ENCODE peak calls at places on chromosomes 7 and 10, in nine cellular contexts. One of them, this sample, is unnamed.

GRCh38 chr7:96219382-96220130 is 102.3 kb downstream of the SLC25A13 start:
- DNase-seq in left lung: no peak
- DNase-seq in dermis microvascular lymphatic vessel endothelial cell: peak; percentile 22
- DNase-seq in Calu3: no peak
- DNase-seq in activated T-cell treated with anti-CD3 and anti-CD28 coated beads, Interleukin-2, amount 50 U/mL, for 72 hours: no peak
- DNase-seq in activated CD4-positive, CD25-positive, alpha-beta regulatory T cell: no peak
- DNase-seq in AG08396: peak; percentile 43
- DNase-seq in HTR-8/SVneo: no peak
- DNase-seq in M059J: peak; percentile 93
- DNase-seq in this sample: peak; percentile 12

GRCh38 chr7:24788075-24788474 is 30.8 kb upstream of the GSDME start:
- DNase-seq in HTR-8/SVneo: no peak
- DNase-seq in activated CD4-positive, CD25-positive, alpha-beta regulatory T cell: no peak
- DNase-seq in Calu3: no peak
- DNase-seq in activated T-cell treated with anti-CD3 and anti-CD28 coated beads, Interleukin-2, amount 50 U/mL, for 72 hours: no peak
- DNase-seq in M059J: no peak
- DNase-seq in left lung: no peak
- DNase-seq in dermis microvascular lymphatic vessel endothelial cell: no peak
- DNase-seq in AG08396: no peak
- DNase-seq in this sample: no peak

GRCh38 chr7:24981544-24981951 is 1.6 kb upstream of the OSBPL3 start:
- DNase-seq in AG08396: peak; percentile 56
- DNase-seq in left lung: peak; percentile 90
- DNase-seq in M059J: peak; percentile 81
- DNase-seq in Calu3: peak; percentile 80
- DNase-seq in HTR-8/SVneo: no peak
- DNase-seq in activated T-cell treated with anti-CD3 and anti-CD28 coated beads, Interleukin-2, amount 50 U/mL, for 72 hours: peak; percentile 60
- DNase-seq in dermis microvascular lymphatic vessel endothelial cell: no peak
- DNase-seq in activated CD4-positive, CD25-positive, alpha-beta regulatory T cell: peak; percentile 4
- DNase-seq in this sample: peak; percentile 49

GRCh38 chr7:104267701-104268368 is 60.0 kb upstream of the ORC5 start:
- DNase-seq in left lung: no peak
- DNase-seq in HTR-8/SVneo: no peak
- DNase-seq in AG08396: peak; percentile 7
- DNase-seq in M059J: peak; percentile 17
- DNase-seq in Calu3: no peak
- DNase-seq in activated T-cell treated with anti-CD3 and anti-CD28 coated beads, Interleukin-2, amount 50 U/mL, for 72 hours: no peak
- DNase-seq in activated CD4-positive, CD25-positive, alpha-beta regulatory T cell: no peak
- DNase-seq in dermis microvascular lymphatic vessel endothelial cell: peak; percentile 6
- DNase-seq in this sample: no peak

GRCh38 chr10:12975266-12975665 is 26.2 kb downstream of the CCDC3 start:
- DNase-seq in left lung: no peak
- DNase-seq in dermis microvascular lymphatic vessel endothelial cell: no peak
- DNase-seq in M059J: no peak
- DNase-seq in AG08396: no peak
- DNase-seq in HTR-8/SVneo: no peak
- DNase-seq in Calu3: peak; percentile 22
- DNase-seq in activated T-cell treated with anti-CD3 and anti-CD28 coated beads, Interleukin-2, amount 50 U/mL, for 72 hours: no peak
- DNase-seq in activated CD4-positive, CD25-positive, alpha-beta regulatory T cell: no peak
- DNase-seq in this sample: no peak

GRCh38 chr10:73857446-73857845 is 16.9 kb downstream of the CAMK2G start:
- DNase-seq in left lung: no peak
- DNase-seq in Calu3: no peak
- DNase-seq in dermis microvascular lymphatic vessel endothelial cell: no peak
- DNase-seq in AG08396: no peak
- DNase-seq in activated CD4-positive, CD25-positive, alpha-beta regulatory T cell: no peak
- DNase-seq in M059J: no peak
- DNase-seq in activated T-cell treated with anti-CD3 and anti-CD28 coated beads, Interleukin-2, amount 50 U/mL, for 72 hours: peak; percentile 47
- DNase-seq in HTR-8/SVneo: no peak
- DNase-seq in this sample: peak; percentile 88

GRCh38 chr7:56447864-56448693 is 331.9 kb upstream of the NUPR2 start:
- DNase-seq in activated T-cell treated with anti-CD3 and anti-CD28 coated beads, Interleukin-2, amount 50 U/mL, for 72 hours: no peak
- DNase-seq in Calu3: no peak
- DNase-seq in M059J: no peak
- DNase-seq in left lung: peak; percentile 63
- DNase-seq in HTR-8/SVneo: peak; percentile 24
- DNase-seq in activated CD4-positive, CD25-positive, alpha-beta regulatory T cell: no peak
- DNase-seq in AG08396: peak; percentile 51
- DNase-seq in dermis microvascular lymphatic vessel endothelial cell: no peak
- DNase-seq in this sample: no peak

GRCh38 chr7:135704074-135704473 is 23.9 kb downstream of the SLC13A4 start:
- DNase-seq in HTR-8/SVneo: no peak
- DNase-seq in M059J: no peak
- DNase-seq in activated T-cell treated with anti-CD3 and anti-CD28 coated beads, Interleukin-2, amount 50 U/mL, for 72 hours: no peak
- DNase-seq in left lung: no peak
- DNase-seq in activated CD4-positive, CD25-positive, alpha-beta regulatory T cell: no peak
- DNase-seq in Calu3: no peak
- DNase-seq in dermis microvascular lymphatic vessel endothelial cell: no peak
- DNase-seq in AG08396: no peak
- DNase-seq in this sample: no peak

GRCh38 chr7:78770422-78771410 is 682.8 kb downstream of the MAGI2 start:
- DNase-seq in HTR-8/SVneo: no peak
- DNase-seq in dermis microvascular lymphatic vessel endothelial cell: no peak
- DNase-seq in activated CD4-positive, CD25-positive, alpha-beta regulatory T cell: no peak
- DNase-seq in M059J: no peak
- DNase-seq in activated T-cell treated with anti-CD3 and anti-CD28 coated beads, Interleukin-2, amount 50 U/mL, for 72 hours: no peak
- DNase-seq in left lung: no peak
- DNase-seq in Calu3: no peak
- DNase-seq in AG08396: no peak
- DNase-seq in this sample: no peak

GRCh38 chr7:66250711-66251110 is 45.6 kb downstream of the TPST1 start:
- DNase-seq in M059J: peak; percentile 92
- DNase-seq in dermis microvascular lymphatic vessel endothelial cell: no peak
- DNase-seq in AG08396: no peak
- DNase-seq in activated CD4-positive, CD25-positive, alpha-beta regulatory T cell: no peak
- DNase-seq in Calu3: no peak
- DNase-seq in HTR-8/SVneo: peak; percentile 24
- DNase-seq in left lung: no peak
- DNase-seq in activated T-cell treated with anti-CD3 and anti-CD28 coated beads, Interleukin-2, amount 50 U/mL, for 72 hours: no peak
- DNase-seq in this sample: peak; percentile 29

GRCh38 chr7:55429835-55430499 is 64.8 kb downstream of the LANCL2 start:
- DNase-seq in activated T-cell treated with anti-CD3 and anti-CD28 coated beads, Interleukin-2, amount 50 U/mL, for 72 hours: no peak
- DNase-seq in activated CD4-positive, CD25-positive, alpha-beta regulatory T cell: no peak
- DNase-seq in Calu3: no peak
- DNase-seq in left lung: no peak
- DNase-seq in AG08396: no peak
- DNase-seq in dermis microvascular lymphatic vessel endothelial cell: no peak
- DNase-seq in M059J: no peak
- DNase-seq in HTR-8/SVneo: no peak
- DNase-seq in this sample: no peak

GRCh38 chr10:120503695-120504094 is 46.7 kb downstream of the PLPP4 start:
- DNase-seq in dermis microvascular lymphatic vessel endothelial cell: no peak
- DNase-seq in left lung: no peak
- DNase-seq in activated CD4-positive, CD25-positive, alpha-beta regulatory T cell: no peak
- DNase-seq in HTR-8/SVneo: no peak
- DNase-seq in AG08396: no peak
- DNase-seq in M059J: peak; percentile 82
- DNase-seq in Calu3: no peak
- DNase-seq in activated T-cell treated with anti-CD3 and anti-CD28 coated beads, Interleukin-2, amount 50 U/mL, for 72 hours: no peak
- DNase-seq in this sample: no peak

GRCh38 chr7:127251458-127252379 is 1.0 kb downstream of the GRM8 start:
- DNase-seq in activated T-cell treated with anti-CD3 and anti-CD28 coated beads, Interleukin-2, amount 50 U/mL, for 72 hours: peak; percentile 26
- DNase-seq in activated CD4-positive, CD25-positive, alpha-beta regulatory T cell: no peak
- DNase-seq in dermis microvascular lymphatic vessel endothelial cell: no peak
- DNase-seq in HTR-8/SVneo: no peak
- DNase-seq in M059J: peak; percentile 3
- DNase-seq in AG08396: peak; percentile 23
- DNase-seq in left lung: peak; percentile 64
- DNase-seq in Calu3: no peak
- DNase-seq in this sample: no peak

GRCh38 chr7:1669954-1670893 is at the start of gene ELFN1:
- DNase-seq in Calu3: no peak
- DNase-seq in HTR-8/SVneo: no peak
- DNase-seq in activated CD4-positive, CD25-positive, alpha-beta regulatory T cell: no peak
- DNase-seq in activated T-cell treated with anti-CD3 and anti-CD28 coated beads, Interleukin-2, amount 50 U/mL, for 72 hours: no peak
- DNase-seq in left lung: peak; percentile 75
- DNase-seq in M059J: no peak
- DNase-seq in dermis microvascular lymphatic vessel endothelial cell: no peak
- DNase-seq in AG08396: no peak
- DNase-seq in this sample: no peak

GRCh38 chr10:71486465-71487114 is 89.9 kb downstream of the CDH23 start:
- DNase-seq in HTR-8/SVneo: peak; percentile 36
- DNase-seq in AG08396: peak; percentile 50
- DNase-seq in left lung: no peak
- DNase-seq in Calu3: peak; percentile 83
- DNase-seq in M059J: peak; percentile 9
- DNase-seq in activated T-cell treated with anti-CD3 and anti-CD28 coated beads, Interleukin-2, amount 50 U/mL, for 72 hours: peak; percentile 61
- DNase-seq in dermis microvascular lymphatic vessel endothelial cell: peak; percentile 29
- DNase-seq in activated CD4-positive, CD25-positive, alpha-beta regulatory T cell: no peak
- DNase-seq in this sample: peak; percentile 46

GRCh38 chr7:14858866-14859265 is 43.7 kb downstream of the DGKB start:
- DNase-seq in AG08396: no peak
- DNase-seq in activated T-cell treated with anti-CD3 and anti-CD28 coated beads, Interleukin-2, amount 50 U/mL, for 72 hours: no peak
- DNase-seq in M059J: no peak
- DNase-seq in activated CD4-positive, CD25-positive, alpha-beta regulatory T cell: no peak
- DNase-seq in dermis microvascular lymphatic vessel endothelial cell: no peak
- DNase-seq in Calu3: no peak
- DNase-seq in HTR-8/SVneo: no peak
- DNase-seq in left lung: no peak
- DNase-seq in this sample: no peak